ENCODE peak calls at places on chromosome 3, in five cellular contexts. J, V, Q, D and B are unnamed samples.
A peak's percentile ranks its signal among the peaks of the same experiment; 100 is the strongest.

GRCh38 chr3:185215873-185216586 is 37.8 kb downstream of the EHHADH start:
- DNase-seq in J (peak; percentile 22), V (no peak), Q (no peak), D (no peak), B (no peak)

GRCh38 chr3:2458816-2459215 is 360.1 kb downstream of the CNTN4 start:
- DNase-seq in J (no peak), V (no peak), Q (no peak), D (no peak), B (no peak)

GRCh38 chr3:75305901-75306300 is 358.2 kb upstream of the FRG2C start:
- DNase-seq in J (no peak), V (no peak), Q (no peak), D (no peak), B (no peak)

GRCh38 chr3:128054363-128054762 is 2.1 kb downstream of the SEC61A1 start:
- DNase-seq in J (no peak), V (no peak), Q (no peak), D (no peak), B (no peak)

GRCh38 chr3:27677554-27677953 is 44.6 kb downstream of the EOMES start:
- DNase-seq in J (no peak), V (peak; percentile 60), Q (peak; percentile 42), D (peak; percentile 81), B (no peak)

GRCh38 chr3:141797167-141797773 is 34.1 kb downstream of the GRK7 start:
- DNase-seq in J (no peak), V (no peak), Q (peak; percentile 57), D (peak; percentile 69), B (peak; percentile 33)

GRCh38 chr3:190306513-190307163 is 15.6 kb downstream of the CLDN1 start:
- DNase-seq in J (no peak), V (no peak), Q (no peak), D (peak; percentile 80), B (no peak)

GRCh38 chr3:171736556-171736955 is 73.7 kb downstream of the PLD1 start:
- DNase-seq in J (no peak), V (no peak), Q (no peak), D (no peak), B (no peak)

GRCh38 chr3:42545284-42545900 is 36.4 kb downstream of the SEC22C start:
- DNase-seq in J (no peak), V (no peak), Q (no peak), D (peak; percentile 41), B (no peak)

GRCh38 chr3:178384302-178384939 is 151.8 kb upstream of the KCNMB2 start:
- DNase-seq in J (peak; percentile 44), V (no peak), Q (no peak), D (no peak), B (no peak)

GRCh38 chr3:121998588-121999473 is 23.2 kb downstream of the ILDR1 start:
- DNase-seq in J (no peak), V (no peak), Q (no peak), D (no peak), B (no peak)

GRCh38 chr3:116614795-116615362 is 94.7 kb upstream of the TUSC7 start:
- DNase-seq in J (peak; percentile 13), V (peak; percentile 2), Q (no peak), D (no peak), B (no peak)

GRCh38 chr3:13843351-13843750 is 36.5 kb downstream of the WNT7A start:
- DNase-seq in J (no peak), V (no peak), Q (no peak), D (no peak), B (no peak)

GRCh38 chr3:127218457-127218922 is 25.6 kb downstream of the PRR23E start:
- DNase-seq in J (no peak), V (no peak), Q (no peak), D (no peak), B (no peak)

GRCh38 chr3:87333393-87333892 is 57.1 kb upstream of the POU1F1 start:
- DNase-seq in J (no peak), V (peak; percentile 82), Q (no peak), D (no peak), B (no peak)

GRCh38 chr3:126522363-126522788 is 1.6 kb upstream of the CHST13 start:
- DNase-seq in J (peak; percentile 88), V (peak; percentile 64), Q (peak; percentile 59), D (peak; percentile 71), B (peak; percentile 54)

GRCh38 chr3:120693439-120694172 is 11.6 kb upstream of the HGD start:
- DNase-seq in J (no peak), V (no peak), Q (no peak), D (no peak), B (no peak)

GRCh38 chr3:49191741-49192140 is 20.3 kb downstream of the KLHDC8B start:
- DNase-seq in J (no peak), V (no peak), Q (no peak), D (no peak), B (no peak)

GRCh38 chr3:78140274-78140673 is 1100.4 kb downstream of the ROBO2 start:
- DNase-seq in J (no peak), V (no peak), Q (no peak), D (no peak), B (no peak)

GRCh38 chr3:4531478-4532025 is 38.4 kb downstream of the ITPR1 start:
- DNase-seq in J (no peak), V (no peak), Q (no peak), D (no peak), B (no peak)

GRCh38 chr3:104578558-104578957 is 788.2 kb upstream of the ALCAM start:
- DNase-seq in J (no peak), V (no peak), Q (no peak), D (no peak), B (no peak)

DNA sequence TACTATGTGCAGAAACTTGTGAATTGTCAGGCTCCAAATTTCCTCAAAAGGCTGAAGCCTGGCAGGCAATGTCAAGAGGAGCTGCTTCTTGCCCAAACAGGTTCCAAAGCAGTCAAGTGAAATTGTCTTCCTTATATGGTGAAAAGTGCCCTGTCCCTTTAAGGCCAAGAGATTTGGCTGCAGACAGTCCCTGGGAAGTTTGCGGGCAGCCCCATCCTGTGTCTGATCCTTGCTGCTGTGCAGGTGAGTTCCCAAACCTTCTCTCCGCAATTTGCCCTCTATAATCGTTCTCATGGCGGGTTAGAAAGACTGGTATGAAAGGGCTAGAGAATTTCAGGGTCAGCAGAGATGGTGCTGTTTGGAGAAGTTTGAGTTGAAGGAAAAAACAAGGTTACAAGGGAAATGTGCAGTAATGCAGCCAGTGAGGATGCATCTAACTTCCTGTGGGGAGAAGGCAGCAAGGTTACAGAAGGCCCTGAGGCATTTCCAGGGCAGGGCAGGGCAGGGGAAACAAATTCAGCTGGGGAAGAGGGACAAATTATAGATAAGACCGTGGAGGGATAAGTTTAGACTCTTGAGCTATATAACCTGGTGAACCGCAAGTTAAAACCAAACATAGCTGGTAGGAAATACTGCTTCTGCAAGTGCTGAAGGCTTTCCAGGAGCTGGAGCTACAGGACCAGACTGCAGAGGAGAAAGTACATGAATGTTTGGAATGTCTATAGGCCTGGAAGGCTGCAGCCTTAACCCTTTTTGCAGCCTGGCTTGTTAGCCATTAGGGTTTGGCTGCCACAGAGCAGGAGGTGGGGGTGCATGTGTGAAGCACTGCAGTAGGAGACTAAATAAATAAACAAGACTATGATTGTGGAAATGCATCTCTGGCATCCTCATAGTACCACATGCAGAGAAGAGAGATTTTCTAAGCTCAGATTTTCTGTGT is 256.2 kb upstream of the IL12A start:
- DNase-seq in J (no peak), V (peak; percentile 50), Q (no peak), D (no peak), B (no peak)
- TF ChIP-seq EP300 in J (no peak), V (peak; percentile 41), Q (no peak), D (no peak), B (no peak)

GRCh38 chr3:10192953-10193691 is 28.4 kb downstream of the IRAK2 start:
- DNase-seq in J (peak; percentile 39), V (peak; percentile 60), Q (no peak), D (no peak), B (peak; percentile 62)
- H3K4me1 ChIP-seq in J (peaks cover 72% of the 10 kb centered on the region), V (peaks cover 76% of the 10 kb centered on the region), Q (peaks cover 16% of the 10 kb centered on the region), D (peaks cover 70% of the 10 kb centered on the region), B (peaks cover 57% of the 10 kb centered on the region)

DNA sequence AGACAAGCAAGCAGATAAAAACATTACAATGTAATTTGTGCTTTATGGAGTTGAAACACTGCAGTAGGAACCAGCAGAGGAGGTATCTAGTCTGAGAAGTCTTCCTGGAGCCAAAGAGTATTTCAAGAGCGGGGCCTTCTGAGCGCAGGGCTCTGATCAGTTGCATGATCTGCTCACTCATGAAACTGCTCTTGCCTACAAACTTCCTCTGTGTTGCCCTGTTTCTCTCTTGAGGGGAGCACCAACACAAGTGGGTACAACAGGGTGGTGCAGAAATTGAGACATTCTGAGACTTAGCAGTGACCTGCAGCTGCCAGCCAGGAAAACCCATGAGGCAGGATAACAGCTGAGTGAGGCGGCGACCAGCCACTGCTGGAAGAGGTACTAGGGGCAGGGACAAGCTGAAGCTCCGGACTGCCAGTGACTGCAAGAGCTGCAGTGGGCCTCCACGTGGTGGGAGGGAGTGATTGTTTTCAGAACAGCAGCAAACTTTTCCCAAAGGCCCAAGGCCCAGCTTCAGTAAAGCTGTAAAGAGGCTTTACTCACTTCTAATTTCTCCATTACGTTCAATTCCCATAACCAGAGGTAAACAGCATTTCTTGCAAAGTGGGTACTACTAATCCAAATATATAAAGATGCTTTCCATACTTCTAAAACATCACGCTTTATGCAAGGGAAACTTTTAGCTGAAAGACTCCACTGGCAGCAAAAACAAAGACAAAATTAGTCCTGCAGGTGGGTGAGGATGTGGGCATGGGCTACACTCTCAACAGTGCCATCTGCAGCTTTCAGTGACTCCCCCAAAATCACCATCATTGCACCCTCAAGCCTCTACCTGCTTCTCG is 69.0 kb upstream of the LPP start:
- DNase-seq in J (no peak), V (no peak), Q (no peak), D (no peak), B (no peak)
- TF ChIP-seq CTCF in J (no peak), V (no peak), Q (no peak), D (no peak), B (no peak)

GRCh38 chr3:173395412-173396181 is 1.9 kb upstream of the NLGN1 start:
- DNase-seq in J (peak; percentile 84), V (no peak), Q (peak; percentile 86), D (peak; percentile 95), B (peak; percentile 75)
- TF ChIP-seq EP300 in J (no peak), V (no peak), Q (no peak), D (no peak), B (no peak)